ENCODE peak calls at places on chromosomes 12 and 14, in seven cellular contexts. D is foreskin fibroblast; M is NCI-H146; O is stimulated activated CD4-positive, alpha-beta T cell treated with anti-CD3 and anti-CD28 coated beads, Interleukin-15, amount 100 ng/mL, for 1 hour; L is NCI-H1105; A is LoVo; S is EL. U is an unnamed sample.

GRCh38 chr12:116122639-116123038 is 154.9 kb downstream of the MED13L start:
- DNase-seq in D (no peak), M (no peak), O (no peak), L (no peak), A (no peak), S (no peak), U (no peak)

GRCh38 chr12:113926792-113927191 is 39.3 kb downstream of the RBM19 start:
- DNase-seq in D (no peak), M (no peak), O (no peak), L (no peak), A (no peak), S (no peak), U (no peak)

GRCh38 chr12:65765436-65765813 is 58.9 kb upstream of the HMGA2 start:
- DNase-seq in D (peak; percentile 75), M (no peak), O (no peak), L (no peak), A (no peak), S (peak; percentile 65), U (no peak)

GRCh38 chr12:85244561-85244960 is 35.5 kb upstream of the ALX1 start:
- DNase-seq in D (no peak), M (no peak), O (no peak), L (no peak), A (no peak), S (no peak), U (no peak)

GRCh38 chr12:90589966-90590365 is 365.0 kb downstream of the CCER1 start:
- DNase-seq in D (peak; percentile 20), M (no peak), O (no peak), L (no peak), A (no peak), S (peak; percentile 2), U (no peak)

GRCh38 chr14:60482743-60483142 is 3.1 kb downstream of the C14orf39 start:
- DNase-seq in D (peak; percentile 6), M (peak; percentile 5), O (no peak), L (no peak), A (no peak), S (no peak), U (no peak)

GRCh38 chr12:118964988-118965387 is 16.4 kb upstream of the SRRM4 start:
- DNase-seq in D (no peak), M (no peak), O (no peak), L (no peak), A (no peak), S (no peak), U (no peak)

GRCh38 chr12:116384629-116385485 is 107.4 kb upstream of the MED13L start:
- DNase-seq in D (peak; percentile 63), M (no peak), O (no peak), L (peak; percentile 13), A (no peak), S (peak; percentile 48), U (no peak)

GRCh38 chr12:121490401-121491257 is 90.2 kb downstream of the KDM2B start:
- DNase-seq in D (no peak), M (peak; percentile 65), O (no peak), L (no peak), A (no peak), S (no peak), U (no peak)

GRCh38 chr12:101552277-101552676 is 42.5 kb upstream of the MYBPC1 start:
- DNase-seq in D (peak; percentile 8), M (no peak), O (no peak), L (no peak), A (no peak), S (peak; percentile 23), U (no peak)

GRCh38 chr12:16610743-16611142 is 4.8 kb upstream of the LMO3 start:
- DNase-seq in D (no peak), M (peak; percentile 83), O (no peak), L (no peak), A (no peak), S (no peak), U (no peak)

GRCh38 chr12:107650977-107651376 is 34.6 kb upstream of the PWP1 start:
- DNase-seq in D (no peak), M (no peak), O (no peak), L (no peak), A (no peak), S (no peak), U (no peak)

U was measured in small intestine.